ENCODE peak calls at places on chromosomes 1 and 21, in four cellular contexts. D is pancreas, K is A549, S is hepatocyte. B is an unnamed sample. For H3K4me1, the result is how much of the 10 kb centered on the place peaks cover.

GRCh38 chr1:94875794-94876193 is 51.1 kb downstream of the CNN3 start:
- DNase-seq in S (no peak), D (no peak), K (no peak), B (no peak)

GRCh38 chr1:6365047-6365446 is 28.5 kb downstream of the ACOT7 start:
- DNase-seq in D (no peak), K (no peak), S (no peak), B (no peak)

GRCh38 chr1:65605621-65606020 is 185.2 kb downstream of the LEPR start:
- DNase-seq in K (no peak), D (no peak), S (no peak), B (no peak)

GRCh38 chr21:44431300-44431699 is 24.0 kb upstream of the LRRC3 start:
- DNase-seq in S (no peak), K (no peak), D (no peak), B (no peak)

GRCh38 chr1:221845650-221846371 is 103.9 kb upstream of the DUSP10 start:
- DNase-seq in S (peak), D (peak), K (peak), B (no peak)

GRCh38 chr1:151472852-151473731 is 13.8 kb upstream of the POGZ start:
- DNase-seq in D (peak), K (no peak), S (peak), B (peak)

GRCh38 chr1:184773762-184774320 is 19.2 kb upstream of the EDEM3 start:
- DNase-seq in K (no peak), D (peak), S (peak), B (no peak)

GRCh38 chr1:119276558-119276957 is 92.0 kb upstream of the HAO2 start:
- DNase-seq in D (no peak), K (no peak), S (peak), B (no peak)

GRCh38 chr1:167661527-167662436 is 31.8 kb downstream of the RCSD1 start:
- DNase-seq in K (peak), D (no peak), S (peak), B (no peak)

GRCh38 chr21:35206141-35207125 is 157.3 kb upstream of the RUNX1 start:
- DNase-seq in K (no peak), D (no peak), S (peak), B (no peak)

GRCh38 chr1:20481158-20481617 is 4.8 kb downstream of the CAMK2N1 start:
- DNase-seq in D (no peak), S (peak), K (no peak), B (no peak)

GRCh38 chr1:234681065-234681464 is 71.1 kb upstream of the IRF2BP2 start:
- DNase-seq in K (no peak), D (no peak), S (no peak), B (peak)

GRCh38 chr1:119367332-119368124 is 1.1 kb upstream of the HAO2 start:
- DNase-seq in S (peak), K (peak), D (no peak), B (no peak)

GRCh38 chr1:7576946-7577657 is 194.0 kb upstream of the VAMP3 start:
- DNase-seq in K (peak), S (peak), D (no peak), B (no peak)

GRCh38 chr1:160428655-160429054 is 28.3 kb downstream of the VANGL2 start:
- DNase-seq in D (peak), K (peak), S (peak), B (peak)

DNA sequence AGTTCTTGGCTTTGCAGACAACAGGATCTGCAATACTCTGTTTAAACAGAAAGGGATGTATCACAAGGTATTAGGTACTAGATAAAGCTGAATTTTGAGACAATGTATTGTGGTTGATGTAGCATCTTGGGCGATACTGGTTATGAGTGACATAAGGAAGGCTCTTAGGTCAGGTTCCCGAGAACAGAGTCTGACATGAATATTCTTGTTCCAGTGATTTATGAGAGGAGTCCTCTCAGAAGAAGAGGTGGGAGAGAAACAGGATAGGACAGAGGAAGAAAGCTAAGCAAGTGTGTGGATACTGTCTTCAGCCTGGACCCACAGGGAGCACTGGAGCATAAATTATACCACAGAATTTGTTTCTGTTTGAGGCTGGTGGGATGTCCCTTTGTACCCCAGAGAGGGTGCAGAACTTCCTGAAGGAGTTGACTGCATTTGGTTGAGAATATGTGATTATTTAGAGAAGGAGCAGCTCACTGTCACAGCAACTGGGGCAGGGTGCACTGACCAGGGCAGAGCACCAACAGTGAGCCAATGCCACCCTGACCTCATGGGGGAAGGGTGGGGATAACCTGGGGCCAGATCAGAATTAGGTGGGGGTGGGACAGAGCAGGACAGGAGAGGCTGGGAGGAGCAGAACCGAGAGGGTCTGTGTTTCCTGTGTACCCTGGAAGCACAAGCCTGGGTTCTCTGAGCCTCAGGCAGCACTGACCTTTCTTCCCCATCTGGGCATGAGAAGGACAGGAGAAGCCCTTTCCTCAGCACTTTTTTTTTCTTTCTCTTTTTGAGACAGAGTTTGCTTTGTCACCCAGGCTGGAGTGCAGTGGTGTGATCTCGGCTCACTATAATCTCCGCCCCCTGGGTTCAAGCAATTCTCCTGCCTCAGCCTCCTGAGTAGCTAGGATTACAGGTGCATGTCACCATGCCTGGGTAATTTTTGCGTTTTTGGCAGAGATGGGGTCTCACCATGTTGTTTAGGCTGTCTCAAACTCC is 36.3 kb upstream of the SLC6A9 start:
- DNase-seq in K (no peak), S (no peak), D (no peak), B (no peak)
- H3K4me1 ChIP-seq in K (under half), S (under half), D (under half), B (under half)

DNA sequence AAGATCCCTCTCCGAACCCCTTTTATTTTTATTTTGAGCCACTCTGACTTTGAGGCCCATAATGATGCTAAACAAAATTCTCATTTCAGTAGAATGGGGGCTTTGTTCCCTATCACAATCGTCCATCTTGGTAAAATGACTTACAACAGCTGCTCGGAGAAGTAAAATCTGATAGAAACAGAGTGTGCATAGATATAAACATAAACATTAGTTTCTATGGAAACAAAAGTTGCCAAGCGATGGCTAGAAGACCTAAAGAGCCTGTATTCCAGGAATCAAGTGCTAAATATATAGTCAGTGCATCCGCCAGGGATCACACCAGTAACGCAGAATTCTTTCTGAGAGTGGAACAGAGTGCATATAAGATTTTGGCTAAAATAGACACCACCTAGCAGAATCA is 91.3 kb upstream of the KAZN start:
- DNase-seq in S (peak), D (no peak), K (no peak), B (no peak)
- H3K4me1 ChIP-seq in S (under half), D (under half), K (under half), B (under half)

DNA sequence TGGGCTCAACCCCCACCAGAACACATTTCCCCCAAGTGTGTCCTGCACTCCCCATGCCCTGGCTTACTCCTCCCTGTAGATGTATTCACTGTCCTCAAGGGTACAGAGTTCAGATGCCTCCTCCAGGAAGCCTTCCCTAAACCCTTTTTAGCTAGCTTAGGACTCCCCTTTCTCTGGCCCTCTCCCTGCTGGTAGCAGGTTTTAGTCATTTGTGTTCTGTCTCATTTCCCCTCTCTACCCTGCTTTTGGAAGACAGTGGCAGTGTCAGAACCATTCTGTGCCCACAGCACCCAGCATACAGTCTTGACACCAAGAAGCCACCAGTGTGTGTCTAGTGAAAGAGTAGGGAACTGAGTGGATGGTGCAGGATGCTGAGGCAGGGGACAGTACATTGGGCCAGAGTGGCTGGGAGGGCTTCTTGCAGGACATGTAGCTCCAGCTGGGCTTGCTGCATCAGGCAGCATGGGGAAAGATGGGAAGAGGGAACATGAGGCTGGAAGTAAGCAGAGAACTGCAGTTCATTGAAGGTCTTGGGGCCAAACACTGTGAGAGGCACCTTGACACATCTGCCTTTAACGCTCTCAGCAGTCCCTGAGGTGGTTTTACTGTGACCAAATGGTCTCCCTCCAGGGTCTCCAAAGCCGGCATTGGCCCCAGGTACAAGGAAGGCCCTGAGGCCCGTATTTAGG is 2.5 kb downstream of the FOXO6 start:
- DNase-seq in K (no peak), S (no peak), D (no peak), B (no peak)
- H3K4me1 ChIP-seq in K (under half), S (under half), D (under half), B (half or more)

GRCh38 chr21:41366522-41367151 is 4.8 kb downstream of the MX2 start:
- DNase-seq in K (peak), D (peak), S (peak), B (no peak)
- H3K4me1 ChIP-seq in K (under half), D (under half), S (under half), B (half or more)

DNA sequence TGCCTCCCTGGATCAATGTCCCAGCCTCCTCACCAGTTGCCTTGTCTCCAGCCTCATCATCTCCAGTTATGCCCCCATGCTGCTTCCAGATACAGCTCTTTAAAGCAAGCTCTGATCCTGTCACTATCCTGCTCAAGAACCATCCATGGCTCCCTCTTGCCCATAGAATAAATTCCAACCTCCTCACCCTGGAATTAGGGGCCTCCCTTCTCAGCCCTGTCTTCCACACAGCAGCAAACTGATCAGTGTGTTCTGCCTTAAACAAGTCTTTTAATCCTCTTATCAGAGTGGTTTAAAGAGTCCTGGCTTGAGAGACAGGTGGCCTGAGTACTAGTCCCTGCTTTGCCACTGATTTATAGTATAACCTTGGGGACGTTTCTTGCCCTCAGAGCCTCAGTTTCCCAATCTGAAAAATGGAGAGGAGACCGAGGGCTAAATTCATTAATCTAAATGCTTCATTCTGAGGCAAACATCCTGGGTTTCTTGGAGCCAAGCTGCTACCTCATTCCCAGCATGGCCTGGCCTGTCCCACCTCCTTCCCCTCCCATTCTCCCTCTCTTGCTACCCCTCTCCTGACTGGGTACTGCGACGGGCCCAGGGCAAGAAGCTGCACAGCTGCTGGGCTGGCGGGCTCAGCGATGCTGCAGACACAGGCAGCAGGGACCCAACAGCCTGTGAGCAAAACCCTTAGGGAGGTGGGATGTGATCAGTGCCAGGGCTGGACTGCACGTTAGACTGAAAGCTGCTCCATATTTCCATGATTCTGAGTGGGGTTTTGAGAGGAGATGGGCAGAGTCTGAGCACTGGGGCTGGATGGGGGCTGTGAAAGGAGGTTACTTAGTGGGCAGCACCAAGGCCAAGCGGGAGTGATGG is 221.4 kb downstream of the PTPRU start:
- DNase-seq in K (no peak), D (no peak), S (no peak), B (no peak)
- H3K4me1 ChIP-seq in K (under half), D (under half), S (under half), B (under half)

GRCh38 chr1:100895540-100896480 is at the start of gene SLC30A7:
- DNase-seq in D (peak), K (peak), S (peak), B (peak)

GRCh38 chr1:100894622-100895539 is at the start of gene EXTL2:
- DNase-seq in S (peak), D (peak), K (peak), B (peak)

GRCh38 chr1:100892554-100892953 is 2.1 kb downstream of the EXTL2 start:
- DNase-seq in K (no peak), D (no peak), S (no peak), B (no peak)

GRCh38 chr1:100891380-100891779 is 3.3 kb downstream of the EXTL2 start:
- DNase-seq in S (no peak), K (no peak), D (no peak), B (no peak)

DNA sequence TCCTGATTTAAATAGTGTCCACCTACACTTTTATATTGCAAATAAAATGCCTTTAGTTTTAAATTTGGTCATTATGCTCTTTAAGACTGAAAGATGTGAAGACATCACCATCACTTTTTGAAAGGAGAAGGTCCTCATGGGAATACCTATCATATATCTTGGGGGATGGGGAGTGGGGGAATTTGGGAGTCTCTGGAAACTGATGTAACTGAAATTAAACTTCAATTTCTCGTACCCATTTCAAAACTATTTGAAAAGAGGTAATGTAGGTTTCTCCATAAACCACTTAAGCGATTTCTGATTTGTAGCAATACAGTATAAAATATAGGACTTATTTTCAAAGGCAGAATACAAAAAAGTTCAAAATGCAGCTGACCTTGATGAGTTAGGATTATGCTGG is 924 bp downstream of the EXTL2 start:
- DNase-seq in D (no peak), S (no peak), K (no peak), B (no peak)
- H3K4me1 ChIP-seq in D (under half), S (under half), K (under half), B (under half)

GRCh38 chr1:67729872-67730271 is 44.9 kb downstream of the GADD45A start:
- DNase-seq in S (no peak), D (no peak), K (no peak), B (no peak)
- H3K4me1 ChIP-seq in S (under half), D (under half), K (under half), B (under half)

GRCh38 chr1:109827466-109827865 is 63.7 kb upstream of the EPS8L3 start:
- DNase-seq in K (no peak), D (no peak), S (no peak), B (no peak)

GRCh38 chr1:109825774-109826173 is 62.1 kb upstream of the EPS8L3 start:
- DNase-seq in S (no peak), K (no peak), D (no peak), B (no peak)

GRCh38 chr1:109827986-109828385 is 64.3 kb upstream of the EPS8L3 start:
- DNase-seq in S (no peak), K (no peak), D (no peak), B (no peak)

GRCh38 chr1:109826930-109827349 is 63.2 kb upstream of the EPS8L3 start:
- DNase-seq in D (no peak), K (no peak), S (no peak), B (no peak)

DNA sequence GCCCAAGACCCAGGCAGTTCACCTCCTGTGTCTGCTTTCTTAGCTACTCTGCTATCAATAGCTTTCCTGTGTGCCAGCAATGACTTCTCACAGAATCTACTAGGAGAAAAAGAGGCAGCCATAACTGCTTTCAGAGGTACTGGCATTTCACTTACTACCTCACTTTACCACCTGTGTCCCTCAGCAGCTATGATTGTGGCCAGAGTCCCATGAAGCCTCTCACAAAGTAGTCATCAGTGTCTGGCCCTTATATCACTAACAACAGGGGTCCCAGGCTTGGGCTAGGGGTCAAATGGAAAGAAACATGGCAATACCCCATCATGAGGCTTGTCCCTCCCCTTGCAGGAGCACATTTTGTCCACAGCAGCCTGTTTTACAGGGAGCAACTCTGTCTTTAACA is 62.7 kb upstream of the EPS8L3 start:
- DNase-seq in D (no peak), S (no peak), K (no peak), B (no peak)
- H3K4me1 ChIP-seq in D (under half), S (under half), K (half or more), B (under half)

B was measured in esophagus muscularis mucosa.